ENCODE peak calls at places on chromosome 20, in five cellular contexts. U is HCT116, R is SK-N-SH, S is GM12878, C is HepG2. Q is an unnamed sample.
A peak's percentile ranks its signal among the peaks of the same experiment; 100 is the strongest.

GRCh38 chr20:36399147-36399968 is 93.2 kb downstream of the DLGAP4 start:
- DNase-seq in R (peak; percentile 81), U (peak; percentile 91), C (peak; percentile 88), S (no peak), Q (peak; percentile 78)

GRCh38 chr20:46226602-46227001 is 81.7 kb downstream of the CDH22 start:
- DNase-seq in S (no peak), C (no peak), R (no peak), U (no peak), Q (no peak)

GRCh38 chr20:47660602-47660905 is 124.7 kb downstream of the SULF2 start:
- DNase-seq in S (no peak), R (no peak), U (no peak), C (peak; percentile 58), Q (no peak)

GRCh38 chr20:54044156-54044555 is 26.2 kb downstream of the BCAS1 start:
- DNase-seq in R (no peak), U (no peak), C (no peak), S (no peak), Q (no peak)

GRCh38 chr20:63896136-63896890 is 1.4 kb downstream of the DNAJC5 start:
- DNase-seq in U (no peak), R (no peak), S (no peak), C (peak; percentile 87), Q (no peak)

GRCh38 chr20:50885068-50885467 is 46.2 kb downstream of the ADNP start:
- DNase-seq in U (no peak), S (no peak), R (no peak), C (no peak), Q (no peak)

GRCh38 chr20:6295477-6296256 is 172.8 kb upstream of the FERMT1 start:
- DNase-seq in S (no peak), U (no peak), C (no peak), R (no peak), Q (no peak)

GRCh38 chr20:35954907-35955251 is 577 bp upstream of the SCAND1 start:
- DNase-seq in C (peak; percentile 58), S (no peak), R (no peak), U (no peak), Q (no peak)

GRCh38 chr20:19995220-19995863 is 21.8 kb upstream of the NAA20 start:
- DNase-seq in R (peak; percentile 60), U (peak; percentile 21), C (peak; percentile 63), S (no peak), Q (peak; percentile 37)

GRCh38 chr20:46363874-46364669 is 42.3 kb downstream of the ELMO2 start:
- DNase-seq in S (peak; percentile 39), R (peak; percentile 97), C (peak; percentile 96), U (peak; percentile 59), Q (peak; percentile 93)

GRCh38 chr20:53872561-53873248 is 197.7 kb downstream of the BCAS1 start:
- DNase-seq in S (peak; percentile 70), U (no peak), C (no peak), R (no peak), Q (no peak)

GRCh38 chr20:59435496-59435895 is 135.1 kb downstream of the EDN3 start:
- DNase-seq in U (no peak), R (no peak), C (no peak), S (no peak), Q (no peak)

GRCh38 chr20:38764563-38765355 is 16.5 kb downstream of the ACTR5 start:
- DNase-seq in C (peak; percentile 35), S (no peak), R (no peak), U (peak; percentile 87), Q (no peak)
- TF ChIP-seq ZBTB33 in C (no peak), S (no peak), R (no peak), U (no peak), Q (no peak)

GRCh38 chr20:58416832-58417231 is 27.8 kb downstream of the VAPB start:
- DNase-seq in C (no peak), U (no peak), S (no peak), R (no peak), Q (no peak)
- TF ChIP-seq ZBTB33 in C (no peak), U (no peak), S (no peak), R (no peak), Q (no peak)

GRCh38 chr20:21956591-21956990 is 251.1 kb downstream of the PAX1 start:
- DNase-seq in R (no peak), S (no peak), U (no peak), C (no peak), Q (no peak)
- TF ChIP-seq ZBTB33 in R (no peak), S (no peak), U (no peak), C (no peak), Q (no peak)

DNA sequence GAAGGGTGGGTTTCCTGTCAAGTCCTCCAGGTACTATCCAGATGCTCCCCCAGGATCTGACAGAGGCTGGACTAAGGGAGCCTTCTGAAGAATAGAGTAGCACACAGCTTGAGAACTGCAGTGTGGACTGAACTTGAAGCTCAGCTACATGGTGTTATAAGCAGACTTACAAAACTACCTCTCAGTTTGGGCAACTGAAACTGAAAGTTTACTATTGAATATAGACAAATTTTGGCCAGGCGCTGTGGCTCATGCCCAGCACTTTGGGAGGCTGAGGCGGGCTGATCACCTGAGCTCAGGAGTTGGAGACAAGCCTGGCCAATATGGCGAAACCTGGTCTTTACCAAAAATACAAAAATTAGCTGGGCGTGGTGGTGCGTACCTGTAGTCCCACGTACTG is 348.5 kb downstream of the PLCB1 start:
- DNase-seq in U (no peak), R (no peak), S (no peak), C (no peak), Q (no peak)
- TF ChIP-seq ZBTB33 in U (no peak), R (no peak), S (no peak), C (no peak), Q (no peak)

DNA sequence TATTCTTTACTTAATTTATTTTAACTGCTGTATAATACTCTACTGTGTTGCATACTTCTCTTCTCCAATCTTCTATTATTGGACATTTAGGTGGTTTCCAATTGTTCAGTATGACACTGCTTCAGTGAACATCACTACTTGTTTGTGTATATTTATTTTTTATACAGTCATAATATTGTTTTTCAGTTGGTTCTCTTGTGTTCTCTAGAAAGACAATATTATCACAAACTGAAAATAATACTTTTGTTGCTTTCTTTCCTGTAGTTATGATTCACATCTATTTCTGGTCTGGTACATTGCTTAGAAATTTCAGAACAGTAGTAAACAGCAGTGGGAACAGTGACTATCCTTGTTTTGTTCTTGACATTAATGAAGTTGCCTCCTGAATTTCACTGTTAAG is 62.8 kb upstream of the GTSF1L start:
- DNase-seq in R (no peak), C (no peak), U (no peak), S (no peak), Q (no peak)
- TF ChIP-seq ZBTB33 in R (no peak), C (no peak), U (no peak), S (no peak), Q (no peak)

GRCh38 chr20:34546751-34547181 is 11.8 kb upstream of the MAP1LC3A start:
- DNase-seq in S (no peak), R (no peak), C (no peak), U (no peak), Q (no peak)
- TF ChIP-seq ZBTB33 in S (no peak), R (no peak), C (no peak), U (no peak), Q (no peak)

GRCh38 chr20:25539742-25540201 is 45.6 kb downstream of the NINL start:
- DNase-seq in R (no peak), C (no peak), S (no peak), U (no peak), Q (no peak)

GRCh38 chr20:25538838-25539665 is 46.3 kb downstream of the NINL start:
- DNase-seq in U (no peak), S (no peak), R (no peak), C (peak; percentile 91), Q (no peak)

GRCh38 chr20:25537890-25538289 is 47.4 kb downstream of the NINL start:
- DNase-seq in S (no peak), R (no peak), U (no peak), C (no peak), Q (no peak)

GRCh38 chr20:25541676-25542075 is 43.7 kb downstream of the NINL start:
- DNase-seq in S (no peak), R (no peak), C (no peak), U (no peak), Q (no peak)

DNA sequence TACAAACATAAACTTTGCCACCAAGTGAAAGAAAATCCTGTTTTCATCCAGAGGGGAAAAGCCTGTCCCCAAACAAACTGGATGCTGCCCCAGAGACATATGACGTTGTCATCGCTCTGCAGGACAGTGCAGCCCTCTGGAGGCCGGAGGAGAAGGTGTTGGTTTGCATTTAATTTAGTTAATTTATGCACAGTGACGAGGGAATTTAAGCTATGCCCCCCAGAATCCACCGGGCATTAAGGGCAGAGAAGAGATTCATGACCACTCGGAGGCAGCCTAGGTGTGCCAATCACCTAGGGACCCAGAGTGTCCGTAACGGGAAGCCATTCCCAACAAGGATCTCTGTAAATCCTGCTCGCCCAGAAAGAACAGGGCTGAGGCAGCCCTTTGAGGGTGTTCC is 45.1 kb downstream of the NINL start:
- DNase-seq in R (no peak), S (no peak), U (peak; percentile 16), C (no peak), Q (peak; percentile 27)
- TF ChIP-seq ZBTB33 in R (no peak), S (no peak), U (no peak), C (no peak), Q (no peak)